ENCODE peak calls at places on chromosome 16, in five cellular contexts. One of them, this sample, is unnamed.

GRCh38 chr16:75305364-75306101 is 54.1 kb upstream of the BCAR1 start:
- DNase-seq in omental fat pad: peak; percentile 83
- DNase-seq in cardiac fibroblast: peak; percentile 99
- DNase-seq in AG09309: peak; percentile 100
- DNase-seq in GM13977: peak; percentile 56
- DNase-seq in this sample: peak; percentile 54

GRCh38 chr16:62755938-62756337 is 719.7 kb upstream of the CDH8 start:
- DNase-seq in omental fat pad: no peak
- DNase-seq in cardiac fibroblast: no peak
- DNase-seq in AG09309: no peak
- DNase-seq in GM13977: no peak
- DNase-seq in this sample: no peak

GRCh38 chr16:22938647-22939046 is 124.7 kb downstream of the HS3ST2 start:
- DNase-seq in omental fat pad: no peak
- DNase-seq in cardiac fibroblast: no peak
- DNase-seq in AG09309: no peak
- DNase-seq in GM13977: no peak
- DNase-seq in this sample: no peak

GRCh38 chr16:15854906-15855703 is 1.7 kb downstream of the MYH11 start:
- DNase-seq in omental fat pad: no peak
- DNase-seq in cardiac fibroblast: no peak
- DNase-seq in AG09309: no peak
- DNase-seq in GM13977: no peak
- DNase-seq in this sample: no peak

GRCh38 chr16:16029431-16030011 is 80.1 kb downstream of the ABCC1 start:
- DNase-seq in omental fat pad: no peak
- DNase-seq in cardiac fibroblast: peak; percentile 36
- DNase-seq in AG09309: peak; percentile 17
- DNase-seq in GM13977: no peak
- DNase-seq in this sample: no peak

GRCh38 chr16:88063201-88063773 is 112.1 kb downstream of the BANP start:
- DNase-seq in omental fat pad: no peak
- DNase-seq in cardiac fibroblast: peak; percentile 80
- DNase-seq in AG09309: peak; percentile 72
- DNase-seq in GM13977: no peak
- DNase-seq in this sample: no peak

GRCh38 chr16:69077251-69077650 is 28.2 kb upstream of the HAS3 start:
- DNase-seq in omental fat pad: no peak
- DNase-seq in cardiac fibroblast: no peak
- DNase-seq in AG09309: no peak
- DNase-seq in GM13977: no peak
- DNase-seq in this sample: no peak

GRCh38 chr16:51416921-51417320 is 265.9 kb upstream of the SALL1 start:
- DNase-seq in omental fat pad: no peak
- DNase-seq in cardiac fibroblast: peak; percentile 41
- DNase-seq in AG09309: no peak
- DNase-seq in GM13977: no peak
- DNase-seq in this sample: no peak

GRCh38 chr16:1474471-1474795 is 395 bp downstream of the CLCN7 start:
- DNase-seq in omental fat pad: no peak
- DNase-seq in cardiac fibroblast: no peak
- DNase-seq in AG09309: no peak
- DNase-seq in GM13977: no peak
- DNase-seq in this sample: no peak

GRCh38 chr16:35188288-35189155 is 1729.1 kb downstream of the TP53TG3F start:
- DNase-seq in omental fat pad: no peak
- DNase-seq in cardiac fibroblast: no peak
- DNase-seq in AG09309: no peak
- DNase-seq in GM13977: no peak
- DNase-seq in this sample: no peak

GRCh38 chr16:57591086-57591869 is 37.2 kb upstream of the ADGRG1 start:
- DNase-seq in omental fat pad: peak; percentile 41
- DNase-seq in cardiac fibroblast: peak; percentile 71
- DNase-seq in AG09309: peak; percentile 20
- DNase-seq in GM13977: peak; percentile 63
- DNase-seq in this sample: peak; percentile 56

GRCh38 chr16:88345943-88346560 is 36.7 kb upstream of the ZNF469 start:
- DNase-seq in omental fat pad: no peak
- DNase-seq in cardiac fibroblast: no peak
- DNase-seq in AG09309: no peak
- DNase-seq in GM13977: no peak
- DNase-seq in this sample: no peak

GRCh38 chr16:29821663-29822115 is 1.4 kb downstream of the MVP start:
- DNase-seq in omental fat pad: no peak
- DNase-seq in cardiac fibroblast: peak; percentile 79
- DNase-seq in AG09309: no peak
- DNase-seq in GM13977: no peak
- DNase-seq in this sample: no peak

GRCh38 chr16:16111639-16112038 is 111.7 kb downstream of the ABCC6 start:
- DNase-seq in omental fat pad: no peak
- DNase-seq in cardiac fibroblast: no peak
- DNase-seq in AG09309: no peak
- DNase-seq in GM13977: no peak
- DNase-seq in this sample: no peak

GRCh38 chr16:1331712-1332617 is 1.5 kb upstream of the BAIAP3 start:
- DNase-seq in omental fat pad: no peak
- DNase-seq in cardiac fibroblast: peak; percentile 83
- DNase-seq in AG09309: no peak
- DNase-seq in GM13977: peak; percentile 94
- DNase-seq in this sample: peak; percentile 63

GRCh38 chr16:81445143-81445922 is 725 bp downstream of the CMIP start:
- DNase-seq in omental fat pad: no peak
- DNase-seq in cardiac fibroblast: no peak
- DNase-seq in AG09309: no peak
- DNase-seq in GM13977: peak; percentile 71
- DNase-seq in this sample: peak; percentile 62
- TF ChIP-seq CTCF in omental fat pad: no peak
- TF ChIP-seq CTCF in cardiac fibroblast: peak; percentile 15
- TF ChIP-seq CTCF in AG09309: peak; percentile 25
- TF ChIP-seq CTCF in GM13977: peak; percentile 51
- TF ChIP-seq CTCF in this sample: no peak

GRCh38 chr16:50371936-50372595 is 3.3 kb upstream of the BRD7 start:
- DNase-seq in omental fat pad: no peak
- DNase-seq in cardiac fibroblast: peak; percentile 43
- DNase-seq in AG09309: no peak
- DNase-seq in GM13977: no peak
- DNase-seq in this sample: peak; percentile 72
- TF ChIP-seq CTCF in omental fat pad: no peak
- TF ChIP-seq CTCF in cardiac fibroblast: peak; percentile 16
- TF ChIP-seq CTCF in AG09309: peak; percentile 56
- TF ChIP-seq CTCF in GM13977: peak; percentile 27
- TF ChIP-seq CTCF in this sample: no peak

DNA sequence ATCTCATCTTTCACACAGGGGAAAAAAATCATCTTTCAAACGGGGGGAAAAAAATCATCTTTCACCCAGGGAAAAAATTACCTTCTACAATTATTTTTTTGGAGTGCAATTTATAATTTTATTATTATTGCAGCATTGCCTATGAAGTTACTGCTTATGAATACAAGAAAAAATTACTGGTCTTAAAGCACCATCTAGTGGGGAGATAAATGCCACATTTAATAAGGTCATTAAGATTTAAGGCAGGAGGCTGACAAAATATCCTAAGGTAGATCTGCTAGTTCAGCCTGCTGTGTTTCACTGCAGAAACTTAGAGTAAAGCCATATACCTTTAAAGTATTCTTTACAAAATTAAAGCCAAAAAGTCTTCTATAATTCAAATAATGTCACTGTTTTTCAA is 13.7 kb downstream of the SHCBP1 start:
- DNase-seq in omental fat pad: no peak
- DNase-seq in cardiac fibroblast: peak; percentile 82
- DNase-seq in AG09309: peak; percentile 32
- DNase-seq in GM13977: no peak
- DNase-seq in this sample: no peak
- TF ChIP-seq CTCF in omental fat pad: no peak
- TF ChIP-seq CTCF in cardiac fibroblast: peak; percentile 24
- TF ChIP-seq CTCF in AG09309: peak; percentile 38
- TF ChIP-seq CTCF in GM13977: peak; percentile 55
- TF ChIP-seq CTCF in this sample: no peak

GRCh38 chr16:77043076-77043475 is 147.9 kb upstream of the MON1B start:
- DNase-seq in omental fat pad: no peak
- DNase-seq in cardiac fibroblast: peak; percentile 47
- DNase-seq in AG09309: no peak
- DNase-seq in GM13977: peak; percentile 25
- DNase-seq in this sample: no peak
- TF ChIP-seq CTCF in omental fat pad: no peak
- TF ChIP-seq CTCF in cardiac fibroblast: peak; percentile 36
- TF ChIP-seq CTCF in AG09309: peak; percentile 50
- TF ChIP-seq CTCF in GM13977: peak; percentile 25
- TF ChIP-seq CTCF in this sample: no peak

DNA sequence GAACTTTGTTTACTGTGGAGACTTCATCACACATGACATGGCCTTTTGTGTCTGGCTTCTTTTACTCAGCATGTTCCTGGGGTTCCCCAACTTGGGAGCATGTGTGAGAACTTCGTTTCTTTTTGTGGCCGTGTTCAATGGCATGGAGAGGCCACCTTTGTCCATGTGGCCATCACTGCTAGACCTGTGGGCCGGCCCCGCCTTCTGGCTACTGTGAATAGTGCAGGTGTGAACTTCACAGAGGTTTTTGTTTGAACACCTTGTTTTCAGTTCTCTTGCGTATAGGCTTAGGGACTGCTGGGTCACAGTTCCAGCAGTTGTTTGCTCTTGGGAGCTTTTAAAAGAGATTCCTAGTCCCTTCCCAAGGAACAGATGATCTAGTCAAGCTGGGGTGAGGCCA is 5.7 kb upstream of the SLC38A8 start:
- DNase-seq in omental fat pad: no peak
- DNase-seq in cardiac fibroblast: no peak
- DNase-seq in AG09309: no peak
- DNase-seq in GM13977: no peak
- DNase-seq in this sample: no peak
- TF ChIP-seq CTCF in omental fat pad: no peak
- TF ChIP-seq CTCF in cardiac fibroblast: no peak
- TF ChIP-seq CTCF in AG09309: peak; percentile 12
- TF ChIP-seq CTCF in GM13977: no peak
- TF ChIP-seq CTCF in this sample: no peak

DNA sequence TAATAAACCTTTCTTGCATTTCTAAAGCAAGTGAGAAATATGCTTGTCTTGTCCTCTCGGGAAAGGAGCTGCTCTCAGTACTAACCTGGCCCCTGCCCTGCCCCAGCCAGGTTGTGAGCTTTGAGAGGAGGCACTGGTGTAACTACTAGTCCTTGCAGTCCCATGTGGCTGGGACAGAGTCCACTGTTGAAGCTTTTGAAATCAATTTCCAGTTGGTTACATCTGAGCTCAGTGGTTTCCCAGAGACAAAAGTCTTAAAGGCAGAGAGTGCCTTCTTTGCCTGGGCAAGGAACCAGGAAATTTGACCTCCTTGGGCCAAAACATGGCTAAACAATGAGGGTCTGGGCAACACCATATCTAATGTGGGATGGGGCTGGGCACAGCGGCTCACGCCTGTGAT is 48.7 kb downstream of the GSG1L start:
- DNase-seq in omental fat pad: no peak
- DNase-seq in cardiac fibroblast: no peak
- DNase-seq in AG09309: no peak
- DNase-seq in GM13977: no peak
- DNase-seq in this sample: no peak
- TF ChIP-seq CTCF in omental fat pad: no peak
- TF ChIP-seq CTCF in cardiac fibroblast: no peak
- TF ChIP-seq CTCF in AG09309: no peak
- TF ChIP-seq CTCF in GM13977: no peak
- TF ChIP-seq CTCF in this sample: no peak

GRCh38 chr16:67562918-67563707 is 787 bp downstream of the CTCF start:
- DNase-seq in omental fat pad: no peak
- DNase-seq in cardiac fibroblast: peak; percentile 59
- DNase-seq in AG09309: no peak
- DNase-seq in GM13977: peak; percentile 64
- DNase-seq in this sample: peak; percentile 50
- TF ChIP-seq CTCF in omental fat pad: no peak
- TF ChIP-seq CTCF in cardiac fibroblast: no peak
- TF ChIP-seq CTCF in AG09309: no peak
- TF ChIP-seq CTCF in GM13977: peak; percentile 31
- TF ChIP-seq CTCF in this sample: peak; percentile 30

DNA sequence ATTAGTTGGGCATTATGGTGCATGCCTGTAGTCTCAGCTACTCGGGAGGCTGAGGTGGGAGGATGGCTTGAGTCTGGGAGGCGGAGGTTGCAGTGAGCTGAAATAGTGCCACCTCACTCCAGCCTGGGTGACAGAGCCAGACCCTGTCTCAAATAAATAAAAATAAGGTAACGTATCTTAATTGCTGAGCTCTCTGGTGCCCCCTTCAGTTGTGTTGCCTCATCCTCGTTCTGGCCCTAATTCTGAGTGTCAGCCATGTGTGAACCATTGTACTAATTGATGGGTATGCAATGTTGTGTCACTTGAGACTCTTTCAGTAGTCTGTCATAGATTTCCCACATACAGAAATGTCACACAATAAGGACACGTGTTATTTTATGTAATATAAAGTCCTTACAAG is 363.1 kb upstream of the RBFOX1 start:
- DNase-seq in omental fat pad: no peak
- DNase-seq in cardiac fibroblast: no peak
- DNase-seq in AG09309: no peak
- DNase-seq in GM13977: no peak
- DNase-seq in this sample: no peak
- TF ChIP-seq CTCF in omental fat pad: no peak
- TF ChIP-seq CTCF in cardiac fibroblast: no peak
- TF ChIP-seq CTCF in AG09309: no peak
- TF ChIP-seq CTCF in GM13977: no peak
- TF ChIP-seq CTCF in this sample: peak; percentile 20

GRCh38 chr16:10027553-10027952 is 154.7 kb downstream of the GRIN2A start:
- DNase-seq in omental fat pad: no peak
- DNase-seq in cardiac fibroblast: no peak
- DNase-seq in AG09309: no peak
- DNase-seq in GM13977: no peak
- DNase-seq in this sample: no peak

GRCh38 chr16:10031955-10032354 is 150.3 kb downstream of the GRIN2A start:
- DNase-seq in omental fat pad: no peak
- DNase-seq in cardiac fibroblast: no peak
- DNase-seq in AG09309: no peak
- DNase-seq in GM13977: no peak
- DNase-seq in this sample: no peak

GRCh38 chr16:10028644-10029043 is 153.6 kb downstream of the GRIN2A start:
- DNase-seq in omental fat pad: no peak
- DNase-seq in cardiac fibroblast: no peak
- DNase-seq in AG09309: no peak
- DNase-seq in GM13977: no peak
- DNase-seq in this sample: no peak

GRCh38 chr16:10033561-10033960 is 148.7 kb downstream of the GRIN2A start:
- DNase-seq in omental fat pad: no peak
- DNase-seq in cardiac fibroblast: no peak
- DNase-seq in AG09309: no peak
- DNase-seq in GM13977: no peak
- DNase-seq in this sample: no peak

DNA sequence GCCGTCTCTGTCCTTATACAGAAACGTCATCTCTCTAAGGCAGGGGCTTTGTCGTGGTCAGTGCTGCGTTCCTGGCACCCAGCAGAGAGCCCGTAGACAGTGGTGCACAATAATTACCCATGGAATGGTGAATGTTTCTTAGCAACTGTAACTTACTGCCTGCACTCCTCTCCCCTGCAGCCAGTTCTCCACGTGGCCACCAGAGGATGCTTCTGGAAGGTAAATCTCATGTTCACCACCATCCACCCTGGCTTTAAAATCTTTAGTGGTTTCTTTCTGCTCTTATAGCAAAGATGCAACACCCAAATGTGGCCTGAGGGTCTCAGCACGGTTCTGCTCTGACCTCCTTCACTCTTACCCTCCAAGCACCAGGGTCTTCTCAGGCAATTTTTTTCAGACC is 150.8 kb downstream of the GRIN2A start:
- DNase-seq in omental fat pad: no peak
- DNase-seq in cardiac fibroblast: no peak
- DNase-seq in AG09309: no peak
- DNase-seq in GM13977: no peak
- DNase-seq in this sample: no peak
- TF ChIP-seq CTCF in omental fat pad: no peak
- TF ChIP-seq CTCF in cardiac fibroblast: no peak
- TF ChIP-seq CTCF in AG09309: peak; percentile 45
- TF ChIP-seq CTCF in GM13977: no peak
- TF ChIP-seq CTCF in this sample: no peak

This sample was measured in mesothelial cell of epicardium.